ENCODE peak calls at places on chromosomes 7 and 10, in eight cellular contexts. I is NB4, D is lower leg skin, R is transverse colon, C is heart left ventricle, Q is adrenal gland, X is stomach, B is Peyer's patch. K is an unnamed sample.

GRCh38 chr7:114959931-114960330 is 38.0 kb downstream of the MDFIC start:
- DNase-seq in C (no peak), X (no peak), B (no peak), R (no peak), I (no peak), Q (no peak), D (no peak), K (no peak)

GRCh38 chr10:30233186-30233958 is 115.7 kb downstream of the MTPAP start:
- DNase-seq in D (no peak), B (no peak), Q (no peak), I (no peak), R (no peak), C (no peak), X (no peak), K (no peak)

GRCh38 chr7:100220833-100221718 is 1.3 kb downstream of the PVRIG start:
- DNase-seq in B (peak; percentile 91), X (peak; percentile 34), Q (no peak), R (peak; percentile 68), D (no peak), C (no peak), I (no peak), K (no peak)

GRCh38 chr7:130930260-130930659 is 196.3 kb upstream of the KLF14 start:
- DNase-seq in D (no peak), Q (peak; percentile 74), R (peak; percentile 60), I (no peak), B (peak; percentile 62), C (no peak), X (no peak), K (no peak)

GRCh38 chr10:125006921-125007391 is 65.0 kb downstream of the ZRANB1 start:
- DNase-seq in C (no peak), B (no peak), Q (peak; percentile 91), R (peak; percentile 4), X (no peak), D (no peak), I (no peak), K (no peak)

GRCh38 chr10:97640174-97640867 is at the start of gene PI4K2A:
- DNase-seq in B (peak; percentile 99), X (peak; percentile 99), C (peak; percentile 99), Q (peak; percentile 100), R (peak; percentile 99), I (peak; percentile 99), D (peak; percentile 99), K (peak; percentile 93)

GRCh38 chr10:103491729-103492364 is 1.7 kb upstream of the NEURL1 start:
- DNase-seq in Q (peak; percentile 90), X (no peak), R (no peak), I (no peak), B (no peak), C (peak; percentile 22), D (no peak), K (no peak)

GRCh38 chr7:30869794-30870491 is 41.7 kb upstream of the AQP1 start:
- DNase-seq in D (no peak), C (peak; percentile 71), X (no peak), R (no peak), B (no peak), I (no peak), Q (peak; percentile 80), K (no peak)

GRCh38 chr10:24272374-24272773 is 63.4 kb downstream of the KIAA1217 start:
- DNase-seq in I (no peak), C (no peak), R (no peak), B (no peak), X (no peak), D (no peak), Q (no peak), K (no peak)

GRCh38 chr7:47783456-47784240 is 164.6 kb downstream of the PKD1L1 start:
- DNase-seq in X (no peak), C (peak; percentile 20), D (peak; percentile 63), R (no peak), I (no peak), Q (peak; percentile 82), B (no peak), K (no peak)

GRCh38 chr7:19957664-19958063 is 184.2 kb upstream of the TMEM196 start:
- DNase-seq in Q (no peak), X (no peak), C (no peak), I (no peak), D (no peak), R (no peak), B (no peak), K (no peak)

GRCh38 chr10:43817368-43817767 is 168.7 kb upstream of the ZNF32 start:
- DNase-seq in X (no peak), C (no peak), I (no peak), B (no peak), R (no peak), Q (no peak), D (no peak), K (no peak)

GRCh38 chr10:77401681-77402080 is 235.9 kb downstream of the KCNMA1 start:
- DNase-seq in X (no peak), D (no peak), B (no peak), Q (no peak), R (no peak), I (no peak), C (no peak), K (no peak)

GRCh38 chr7:134777908-134778580 is 1.4 kb upstream of the CALD1 start:
- DNase-seq in I (peak; percentile 19), R (no peak), X (no peak), B (no peak), D (no peak), Q (no peak), C (no peak), K (no peak)

GRCh38 chr7:134780166-134780853 is 876 bp downstream of the CALD1 start:
- DNase-seq in R (no peak), D (no peak), I (no peak), C (no peak), Q (no peak), B (no peak), X (no peak), K (no peak)

GRCh38 chr7:134777470-134777869 is 2.0 kb upstream of the CALD1 start:
- DNase-seq in X (no peak), Q (no peak), B (no peak), I (no peak), C (no peak), D (no peak), R (no peak), K (no peak)

GRCh38 chr7:134779741-134780065 is 269 bp downstream of the CALD1 start:
- DNase-seq in Q (no peak), C (no peak), I (no peak), B (no peak), R (no peak), D (no peak), X (no peak), K (no peak)

DNA sequence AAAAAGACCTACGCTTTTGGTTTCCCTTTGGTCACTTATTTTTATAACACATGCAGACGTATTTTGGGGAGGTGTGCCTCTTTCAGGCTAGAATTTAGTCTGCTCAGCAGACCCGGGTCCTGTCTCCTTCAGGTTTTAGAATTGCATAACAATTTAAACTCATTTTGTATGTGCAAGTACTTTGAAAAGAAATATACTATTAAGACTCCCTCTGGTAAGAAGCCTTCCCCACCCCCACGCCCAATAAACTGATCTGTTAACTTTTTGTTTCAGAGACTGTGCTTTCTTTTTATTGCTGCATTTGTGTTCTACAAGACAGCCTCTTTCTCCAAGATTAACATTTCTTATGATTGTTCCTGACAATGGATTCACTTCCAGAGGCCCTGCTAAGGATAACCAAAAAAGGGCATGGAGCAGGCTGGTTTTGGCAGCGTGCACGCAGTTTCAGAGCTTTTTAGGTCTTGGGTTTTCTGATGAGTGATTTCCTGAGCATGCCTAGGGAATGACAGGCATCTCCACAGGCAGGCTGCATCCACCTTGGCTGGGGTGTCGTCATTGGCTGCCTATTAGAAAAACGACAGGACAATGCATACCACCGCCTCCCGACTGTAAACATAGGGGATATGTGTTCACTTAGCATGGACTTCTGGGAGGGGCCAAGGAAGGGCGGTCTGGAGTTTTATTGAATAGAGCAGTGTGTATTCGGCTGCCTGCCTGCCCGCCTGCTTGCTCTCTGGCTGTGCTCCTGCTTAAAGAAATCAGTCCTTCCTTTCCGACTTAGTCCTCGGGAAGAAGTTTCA is at the start of gene CALD1:
- DNase-seq in B (peak; percentile 27), I (no peak), X (peak; percentile 57), R (peak; percentile 67), C (peak; percentile 83), Q (peak; percentile 83), D (peak; percentile 69), K (no peak)
- TF ChIP-seq POLR2A in B (peak; percentile 10), I (no peak), X (no peak), R (peak; percentile 76), C (no peak), Q (no peak), D (no peak), K (peak; percentile 74)

GRCh38 chr7:24290004-24290641 is 6.1 kb downstream of the NPY start:
- DNase-seq in R (no peak), X (no peak), C (no peak), D (no peak), Q (no peak), B (peak; percentile 17), I (peak; percentile 87), K (no peak)
- TF ChIP-seq CTCF in R (no peak), X (peak; percentile 36), C (no peak), D (no peak), Q (peak; percentile 31), B (no peak), I (peak; percentile 50), K (no peak)

DNA sequence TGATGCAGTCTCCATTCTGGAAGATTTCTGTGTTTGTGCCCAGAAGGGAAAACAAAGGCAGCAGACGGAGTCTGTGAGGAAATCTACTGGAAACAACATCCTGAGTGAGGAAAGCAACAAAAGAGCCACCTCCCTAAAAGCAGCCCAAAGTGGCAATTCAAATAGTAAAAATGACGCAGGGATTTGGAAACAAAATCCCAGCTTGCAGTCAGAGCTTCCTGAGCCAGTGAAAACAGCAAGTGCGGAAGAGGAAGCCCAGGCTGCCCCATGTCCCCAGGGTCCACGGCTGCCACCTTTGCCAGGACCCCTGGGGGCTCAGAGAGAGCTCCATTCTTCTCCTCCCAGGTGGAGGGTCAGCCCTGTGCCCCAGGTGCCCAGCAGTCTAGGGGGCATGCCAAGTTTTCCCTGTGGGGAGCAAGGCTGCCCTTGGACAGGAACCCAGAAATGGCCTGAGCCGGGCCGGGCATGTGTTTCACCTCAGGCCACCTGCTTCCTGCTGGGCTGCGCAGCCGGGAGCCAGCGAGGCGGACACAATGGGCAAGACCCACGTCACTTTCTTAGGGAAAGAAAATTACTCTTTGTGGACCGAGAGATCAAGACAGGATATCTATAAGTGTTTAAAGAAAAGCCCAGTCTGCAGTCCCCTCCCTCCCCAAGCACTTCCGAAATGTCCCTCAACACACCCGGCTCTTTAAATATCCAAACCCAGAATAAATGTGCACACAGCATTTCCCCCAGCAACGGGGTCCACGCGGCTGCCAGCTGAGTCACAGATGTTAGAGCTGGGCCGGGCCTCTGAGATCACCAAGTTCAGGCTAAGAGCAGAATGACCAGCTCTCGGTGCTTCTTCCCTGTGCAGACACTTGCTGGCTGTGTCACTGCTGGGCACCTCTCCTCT is 231.1 kb downstream of the ARHGAP12 start:
- DNase-seq in C (peak; percentile 92), X (peak; percentile 53), I (no peak), R (peak; percentile 53), D (peak; percentile 83), Q (peak; percentile 90), B (peak; percentile 20), K (peak; percentile 25)
- TF ChIP-seq POLR2A in C (no peak), X (no peak), I (no peak), R (peak; percentile 33), D (no peak), Q (no peak), B (no peak), K (no peak)

DNA sequence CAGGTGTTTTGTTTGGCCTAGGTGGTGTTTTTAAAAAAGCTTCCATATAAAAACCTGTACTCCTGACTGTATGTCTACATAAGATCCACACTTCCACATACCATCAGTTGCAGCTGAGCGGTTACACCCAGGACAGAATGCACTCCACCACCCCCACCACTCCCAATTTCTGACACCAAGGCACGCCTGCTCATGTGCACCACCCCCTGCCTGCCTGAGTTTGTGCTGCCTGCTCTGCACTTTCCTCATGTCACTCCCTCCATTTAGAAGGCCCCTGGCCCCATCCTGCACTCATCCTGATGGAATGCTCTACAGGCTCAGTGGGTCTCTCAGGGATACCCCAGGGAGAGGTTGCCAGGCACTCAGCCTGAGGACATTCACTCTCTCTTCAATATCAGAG is 6.5 kb downstream of the VPS41 start:
- DNase-seq in D (no peak), C (no peak), I (no peak), B (no peak), R (no peak), Q (no peak), X (no peak), K (no peak)
- TF ChIP-seq CTCF in D (no peak), C (no peak), I (no peak), B (no peak), R (no peak), Q (no peak), X (no peak), K (no peak)